ENCODE peak calls at places on chromosome 16, in five cellular contexts. One of them, this sample, is unnamed.

GRCh38 chr16:55471448-55472097 is 7.4 kb upstream of the MMP2 start:
- DNase-seq in left ventricle myocardium inferior: no peak
- DNase-seq in activated B cell treated with CpG ODN at 0.5 μM for 24 hours: no peak
- DNase-seq in lower leg skin: no peak
- DNase-seq in cardiac fibroblast: peak; percentile 89
- DNase-seq in this sample: no peak

GRCh38 chr16:67731071-67731810 is 12.1 kb upstream of the GFOD2 start:
- DNase-seq in left ventricle myocardium inferior: no peak
- DNase-seq in activated B cell treated with CpG ODN at 0.5 μM for 24 hours: no peak
- DNase-seq in lower leg skin: no peak
- DNase-seq in cardiac fibroblast: no peak
- DNase-seq in this sample: no peak

GRCh38 chr16:62665269-62665668 is 629.0 kb upstream of the CDH8 start:
- DNase-seq in left ventricle myocardium inferior: no peak
- DNase-seq in activated B cell treated with CpG ODN at 0.5 μM for 24 hours: no peak
- DNase-seq in lower leg skin: no peak
- DNase-seq in cardiac fibroblast: no peak
- DNase-seq in this sample: no peak

GRCh38 chr16:79776243-79776884 is 175.8 kb upstream of the MAF start:
- DNase-seq in left ventricle myocardium inferior: peak; percentile 39
- DNase-seq in activated B cell treated with CpG ODN at 0.5 μM for 24 hours: no peak
- DNase-seq in lower leg skin: peak; percentile 68
- DNase-seq in cardiac fibroblast: peak; percentile 60
- DNase-seq in this sample: no peak

GRCh38 chr16:23188911-23189310 is 6.4 kb downstream of the SCNN1G start:
- DNase-seq in left ventricle myocardium inferior: no peak
- DNase-seq in activated B cell treated with CpG ODN at 0.5 μM for 24 hours: no peak
- DNase-seq in lower leg skin: no peak
- DNase-seq in cardiac fibroblast: no peak
- DNase-seq in this sample: no peak

GRCh38 chr16:64225696-64226095 is 896.2 kb downstream of the CDH11 start:
- DNase-seq in left ventricle myocardium inferior: no peak
- DNase-seq in activated B cell treated with CpG ODN at 0.5 μM for 24 hours: no peak
- DNase-seq in lower leg skin: no peak
- DNase-seq in cardiac fibroblast: peak; percentile 6
- DNase-seq in this sample: no peak

GRCh38 chr16:89574681-89575246 is 794 bp upstream of the CPNE7 start:
- DNase-seq in left ventricle myocardium inferior: peak; percentile 32
- DNase-seq in activated B cell treated with CpG ODN at 0.5 μM for 24 hours: peak; percentile 49
- DNase-seq in lower leg skin: no peak
- DNase-seq in cardiac fibroblast: peak; percentile 71
- DNase-seq in this sample: no peak

GRCh38 chr16:28610595-28611270 is 889 bp upstream of the SULT1A1 start:
- DNase-seq in left ventricle myocardium inferior: no peak
- DNase-seq in activated B cell treated with CpG ODN at 0.5 μM for 24 hours: no peak
- DNase-seq in lower leg skin: no peak
- DNase-seq in cardiac fibroblast: no peak
- DNase-seq in this sample: no peak

GRCh38 chr16:47392114-47392513 is 68.7 kb downstream of the ITFG1 start:
- DNase-seq in left ventricle myocardium inferior: no peak
- DNase-seq in activated B cell treated with CpG ODN at 0.5 μM for 24 hours: no peak
- DNase-seq in lower leg skin: no peak
- DNase-seq in cardiac fibroblast: no peak
- DNase-seq in this sample: no peak

GRCh38 chr16:5903797-5904196 is 806.2 kb upstream of the EEF2KMT start:
- DNase-seq in left ventricle myocardium inferior: no peak
- DNase-seq in activated B cell treated with CpG ODN at 0.5 μM for 24 hours: no peak
- DNase-seq in lower leg skin: no peak
- DNase-seq in cardiac fibroblast: no peak
- DNase-seq in this sample: no peak

GRCh38 chr16:3443108-3444031 is at the start of the genes NAA60 and ZNF597:
- DNase-seq in left ventricle myocardium inferior: peak; percentile 75
- DNase-seq in activated B cell treated with CpG ODN at 0.5 μM for 24 hours: peak; percentile 52
- DNase-seq in lower leg skin: peak; percentile 87
- DNase-seq in cardiac fibroblast: peak; percentile 93
- DNase-seq in this sample: peak; percentile 60

GRCh38 chr16:3439637-3440036 is 3.7 kb downstream of the ZNF597 start:
- DNase-seq in left ventricle myocardium inferior: no peak
- DNase-seq in activated B cell treated with CpG ODN at 0.5 μM for 24 hours: no peak
- DNase-seq in lower leg skin: no peak
- DNase-seq in cardiac fibroblast: no peak
- DNase-seq in this sample: no peak

DNA sequence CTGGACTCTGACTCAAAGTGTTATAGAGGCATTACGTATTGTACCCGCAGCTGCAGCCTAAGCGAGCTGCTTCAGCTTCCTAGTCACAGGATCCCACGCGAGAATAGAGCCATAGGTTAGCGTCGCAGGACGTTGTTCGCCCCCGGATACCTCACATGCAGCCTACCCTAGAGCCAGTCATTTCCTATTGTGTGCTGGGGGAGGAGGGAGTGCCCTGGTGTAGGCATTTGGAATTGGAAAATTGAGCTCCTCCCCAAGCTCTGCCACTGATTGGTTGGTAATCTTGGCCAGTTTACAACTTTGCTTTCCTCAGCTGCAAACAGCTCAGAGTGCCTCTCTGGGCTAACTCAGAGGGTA is 530 bp downstream of the NAA60 start:
- DNase-seq in left ventricle myocardium inferior: no peak
- DNase-seq in activated B cell treated with CpG ODN at 0.5 μM for 24 hours: no peak
- DNase-seq in lower leg skin: no peak
- DNase-seq in cardiac fibroblast: peak; percentile 86
- DNase-seq in this sample: no peak
- TF ChIP-seq CTCF in left ventricle myocardium inferior: no peak
- TF ChIP-seq CTCF in activated B cell treated with CpG ODN at 0.5 μM for 24 hours: no peak
- TF ChIP-seq CTCF in lower leg skin: no peak
- TF ChIP-seq CTCF in cardiac fibroblast: no peak
- TF ChIP-seq CTCF in this sample: no peak

DNA sequence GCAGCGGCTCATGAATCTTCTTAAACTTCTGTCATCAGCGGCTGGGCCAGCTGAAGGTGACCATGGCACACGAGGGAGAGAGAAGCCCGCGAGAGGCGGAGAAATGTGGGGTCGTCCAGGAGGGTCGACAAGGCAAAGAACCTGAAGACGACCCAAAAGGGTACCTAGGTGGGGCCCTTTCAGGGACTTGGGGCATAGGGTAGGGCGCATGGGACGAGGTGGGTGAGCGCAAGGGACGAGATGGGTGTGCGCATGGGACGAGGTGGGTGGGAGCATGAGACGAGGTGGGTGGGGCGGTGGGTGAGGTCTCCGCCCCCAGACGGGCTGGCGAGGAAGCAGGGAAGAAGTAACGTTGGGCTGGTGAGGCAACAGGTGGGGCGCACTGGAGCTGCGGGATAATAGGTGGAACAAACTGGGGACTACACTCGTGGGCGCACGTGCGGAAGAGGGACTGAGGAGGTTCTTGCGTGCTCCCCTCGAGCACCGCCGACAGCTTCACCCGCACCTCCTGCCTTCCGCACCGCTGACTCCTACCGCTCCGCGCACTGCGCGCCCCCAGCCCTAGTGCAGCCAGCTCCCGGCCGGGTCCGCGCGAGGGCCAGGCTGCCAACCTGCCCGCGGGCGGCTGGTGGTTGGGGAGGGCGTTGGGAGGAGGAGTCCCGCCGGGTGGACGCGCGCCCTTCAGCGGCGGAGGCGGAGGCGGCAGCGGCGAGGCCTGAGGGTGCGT is 23.2 kb upstream of the CRYM start:
- DNase-seq in left ventricle myocardium inferior: peak; percentile 68
- DNase-seq in activated B cell treated with CpG ODN at 0.5 μM for 24 hours: peak; percentile 61
- DNase-seq in lower leg skin: peak; percentile 88
- DNase-seq in cardiac fibroblast: peak; percentile 77
- DNase-seq in this sample: no peak
- TF ChIP-seq CTCF in left ventricle myocardium inferior: peak; percentile 39
- TF ChIP-seq CTCF in activated B cell treated with CpG ODN at 0.5 μM for 24 hours: no peak
- TF ChIP-seq CTCF in lower leg skin: no peak
- TF ChIP-seq CTCF in cardiac fibroblast: no peak
- TF ChIP-seq CTCF in this sample: peak; percentile 2

DNA sequence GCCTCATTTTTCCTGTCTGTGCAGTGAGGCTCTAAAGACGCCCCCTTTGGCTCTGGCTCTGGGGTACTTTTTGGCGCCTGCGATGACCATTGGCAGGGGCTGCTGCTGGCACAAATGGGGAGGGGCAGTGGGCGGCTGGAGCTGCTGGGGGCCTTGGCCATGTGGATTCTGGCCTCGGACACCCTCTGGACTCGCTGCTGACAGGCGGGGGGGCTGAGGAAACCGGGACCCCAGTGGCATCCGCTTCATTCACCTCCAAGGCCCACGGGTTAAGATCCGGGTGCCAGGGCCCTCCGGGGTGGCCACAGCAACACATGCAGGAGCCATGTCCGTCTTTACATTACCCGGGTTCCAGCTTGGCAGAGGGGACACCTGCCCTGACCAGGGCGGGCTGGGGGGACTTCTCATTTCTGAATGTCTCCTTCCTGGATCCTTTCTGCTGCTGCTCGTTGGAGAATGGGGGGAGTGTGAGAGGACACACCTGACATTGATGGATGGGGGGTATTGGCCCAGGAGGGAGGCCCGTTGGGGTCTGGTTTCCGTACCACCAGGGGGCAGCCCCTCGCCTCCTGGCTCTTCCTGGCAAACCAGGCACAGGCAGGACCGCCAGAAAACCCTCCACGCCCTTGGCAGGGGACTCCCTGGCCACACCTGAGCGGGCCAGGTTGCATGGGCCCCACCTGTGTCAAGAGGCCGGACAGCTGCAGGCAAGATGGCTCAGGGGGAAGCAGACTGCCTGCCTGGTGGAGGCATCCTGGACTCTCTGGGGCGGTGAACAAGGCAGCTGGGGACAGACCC is 21.8 kb downstream of the GSE1 start:
- DNase-seq in left ventricle myocardium inferior: no peak
- DNase-seq in activated B cell treated with CpG ODN at 0.5 μM for 24 hours: no peak
- DNase-seq in lower leg skin: no peak
- DNase-seq in cardiac fibroblast: no peak
- DNase-seq in this sample: no peak
- TF ChIP-seq CTCF in left ventricle myocardium inferior: peak; percentile 23
- TF ChIP-seq CTCF in activated B cell treated with CpG ODN at 0.5 μM for 24 hours: no peak
- TF ChIP-seq CTCF in lower leg skin: no peak
- TF ChIP-seq CTCF in cardiac fibroblast: no peak
- TF ChIP-seq CTCF in this sample: peak; percentile 30

DNA sequence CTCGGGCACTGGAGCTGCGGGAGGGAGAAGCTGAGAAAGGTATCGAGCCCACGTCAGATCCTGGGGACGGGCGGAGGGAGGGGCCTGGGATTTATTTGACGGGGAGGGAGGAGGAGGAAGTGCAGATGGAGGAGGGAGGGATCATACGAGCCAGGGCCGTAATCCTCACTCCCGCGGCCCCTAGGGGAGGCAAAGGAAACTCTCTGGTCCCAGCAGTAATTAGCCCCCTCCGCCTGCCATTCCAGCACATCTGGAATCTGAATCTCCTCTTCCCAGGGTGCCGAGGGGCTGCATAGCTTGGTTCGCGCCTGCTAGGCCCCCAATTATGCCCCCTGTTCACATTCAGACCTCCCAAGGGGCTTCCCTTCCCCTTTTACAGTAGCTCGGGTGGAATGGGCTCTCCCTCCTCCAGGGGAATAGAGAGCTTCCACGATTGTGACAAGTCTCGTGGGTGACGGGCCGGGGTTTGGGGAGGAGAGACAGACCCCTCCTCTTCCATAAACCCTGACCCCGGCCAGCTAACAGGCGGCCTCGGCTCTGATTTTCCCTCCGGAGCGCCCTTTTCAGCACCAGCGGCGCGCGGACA is at the start of gene SEZ6L2:
- DNase-seq in left ventricle myocardium inferior: peak; percentile 31
- DNase-seq in activated B cell treated with CpG ODN at 0.5 μM for 24 hours: peak; percentile 82
- DNase-seq in lower leg skin: no peak
- DNase-seq in cardiac fibroblast: peak; percentile 89
- DNase-seq in this sample: peak; percentile 68
- TF ChIP-seq CTCF in left ventricle myocardium inferior: no peak
- TF ChIP-seq CTCF in activated B cell treated with CpG ODN at 0.5 μM for 24 hours: no peak
- TF ChIP-seq CTCF in lower leg skin: no peak
- TF ChIP-seq CTCF in cardiac fibroblast: peak; percentile 33
- TF ChIP-seq CTCF in this sample: no peak

DNA sequence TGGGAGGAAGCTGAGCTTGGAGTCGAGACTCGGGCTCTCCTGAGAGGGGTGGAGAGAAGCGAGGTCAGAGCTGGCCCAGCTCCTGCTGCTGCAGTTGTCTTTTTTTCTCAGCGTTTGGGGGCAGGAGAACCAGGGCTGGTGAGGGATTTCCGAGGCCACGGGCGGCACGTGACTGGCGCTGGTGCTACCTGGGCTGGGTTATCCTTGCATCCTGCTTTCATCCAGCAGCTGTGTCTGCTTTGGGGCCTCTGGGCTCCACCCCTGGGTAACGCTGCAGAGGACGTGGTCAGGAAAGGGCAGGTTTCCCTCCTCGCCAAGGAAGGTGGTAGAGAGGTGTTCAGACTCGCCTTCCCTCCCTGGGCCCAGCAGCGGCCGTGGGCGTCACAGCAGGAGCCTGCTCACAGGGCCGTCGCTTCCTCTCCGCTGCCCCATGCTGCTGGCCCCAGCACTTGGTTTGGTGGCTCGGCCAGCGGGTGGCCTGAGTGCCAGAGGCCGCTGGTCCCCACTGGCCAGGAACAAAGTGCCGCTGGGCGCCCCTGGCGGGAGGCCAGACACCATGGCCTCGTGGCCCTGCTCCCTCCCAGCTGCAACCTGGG is 22.5 kb downstream of the GSE1 start:
- DNase-seq in left ventricle myocardium inferior: no peak
- DNase-seq in activated B cell treated with CpG ODN at 0.5 μM for 24 hours: no peak
- DNase-seq in lower leg skin: no peak
- DNase-seq in cardiac fibroblast: no peak
- DNase-seq in this sample: no peak
- TF ChIP-seq CTCF in left ventricle myocardium inferior: no peak
- TF ChIP-seq CTCF in activated B cell treated with CpG ODN at 0.5 μM for 24 hours: no peak
- TF ChIP-seq CTCF in lower leg skin: no peak
- TF ChIP-seq CTCF in cardiac fibroblast: no peak
- TF ChIP-seq CTCF in this sample: no peak

GRCh38 chr16:4005281-4005680 is 111.0 kb downstream of the ADCY9 start:
- DNase-seq in left ventricle myocardium inferior: no peak
- DNase-seq in activated B cell treated with CpG ODN at 0.5 μM for 24 hours: no peak
- DNase-seq in lower leg skin: no peak
- DNase-seq in cardiac fibroblast: no peak
- DNase-seq in this sample: no peak

GRCh38 chr16:4009177-4009576 is 107.1 kb downstream of the ADCY9 start:
- DNase-seq in left ventricle myocardium inferior: no peak
- DNase-seq in activated B cell treated with CpG ODN at 0.5 μM for 24 hours: no peak
- DNase-seq in lower leg skin: no peak
- DNase-seq in cardiac fibroblast: no peak
- DNase-seq in this sample: no peak

GRCh38 chr16:4004206-4004605 is 112.0 kb downstream of the ADCY9 start:
- DNase-seq in left ventricle myocardium inferior: no peak
- DNase-seq in activated B cell treated with CpG ODN at 0.5 μM for 24 hours: no peak
- DNase-seq in lower leg skin: no peak
- DNase-seq in cardiac fibroblast: no peak
- DNase-seq in this sample: no peak

GRCh38 chr16:4008116-4008515 is 108.1 kb downstream of the ADCY9 start:
- DNase-seq in left ventricle myocardium inferior: no peak
- DNase-seq in activated B cell treated with CpG ODN at 0.5 μM for 24 hours: no peak
- DNase-seq in lower leg skin: no peak
- DNase-seq in cardiac fibroblast: no peak
- DNase-seq in this sample: no peak

DNA sequence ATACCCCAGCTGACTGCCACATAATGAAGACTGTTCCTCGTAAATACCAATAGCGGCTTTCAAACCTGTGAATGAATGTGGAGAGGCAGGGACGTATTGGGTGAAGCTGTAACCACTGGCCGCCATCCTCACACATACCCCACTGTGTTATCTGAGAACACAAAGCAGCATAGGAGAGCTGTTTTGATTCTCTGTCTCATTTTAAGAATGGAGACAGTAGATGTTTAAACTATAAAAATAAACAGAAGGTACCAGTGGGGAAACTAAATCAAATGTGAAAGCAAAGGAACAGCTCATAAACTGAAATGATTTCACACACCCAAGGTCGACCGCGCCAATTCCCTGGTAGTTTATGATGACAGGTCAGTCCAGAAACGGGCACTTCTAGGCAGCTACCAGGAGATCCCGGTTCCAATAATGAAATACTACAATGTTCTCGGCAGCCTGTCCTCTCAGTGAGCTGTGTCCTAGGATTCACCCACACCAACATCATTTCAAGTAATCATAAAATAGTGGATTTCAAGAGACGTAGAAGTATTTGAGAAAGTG is 109.7 kb downstream of the ADCY9 start:
- DNase-seq in left ventricle myocardium inferior: no peak
- DNase-seq in activated B cell treated with CpG ODN at 0.5 μM for 24 hours: no peak
- DNase-seq in lower leg skin: no peak
- DNase-seq in cardiac fibroblast: no peak
- DNase-seq in this sample: no peak
- TF ChIP-seq CTCF in left ventricle myocardium inferior: no peak
- TF ChIP-seq CTCF in activated B cell treated with CpG ODN at 0.5 μM for 24 hours: no peak
- TF ChIP-seq CTCF in lower leg skin: no peak
- TF ChIP-seq CTCF in cardiac fibroblast: no peak
- TF ChIP-seq CTCF in this sample: no peak

This sample was measured in D721Med.